ENCODE peak calls at places on chromosomes 1 and 21, in eight cellular contexts. D is upper lobe of right lung; N is CD8-positive, alpha-beta T cell; I is breast epithelium; X is OCI-LY7; W is naive thymus-derived CD4-positive, alpha-beta T cell; Z is HepG2; M is brain microvascular endothelial cell. U is an unnamed sample. For H3K36me3, the result is how much of the 10 kb centered on the place peaks cover.

GRCh38 chr1:40530735-40531380 is 579 bp upstream of the ZNF684 start:
- DNase-seq in D (no peak), N (no peak), I (no peak), X (no peak), W (no peak), Z (no peak), M (peak), U (no peak)

GRCh38 chr1:86696522-86696921 is 7.9 kb upstream of the SH3GLB1 start:
- DNase-seq in D (no peak), N (no peak), I (no peak), X (no peak), W (no peak), Z (no peak), M (no peak), U (no peak)

GRCh38 chr1:208358681-208359080 is 114.5 kb upstream of the PLXNA2 start:
- DNase-seq in D (no peak), N (no peak), I (no peak), X (no peak), W (no peak), Z (no peak), M (no peak), U (no peak)

GRCh38 chr1:40922969-40923368 is 56.5 kb upstream of the CTPS1 start:
- DNase-seq in D (peak), N (no peak), I (peak), X (no peak), W (no peak), Z (no peak), M (no peak), U (no peak)

GRCh38 chr1:3895951-3896325 is 4.1 kb downstream of the C1orf174 start:
- DNase-seq in D (no peak), N (no peak), I (no peak), X (no peak), W (no peak), Z (no peak), M (no peak), U (no peak)

GRCh38 chr21:44370027-44370735 is 16.8 kb downstream of the TRPM2 start:
- DNase-seq in D (peak), N (no peak), I (no peak), X (no peak), W (no peak), Z (peak), M (peak), U (no peak)

GRCh38 chr1:223248787-223249175 is 105.7 kb upstream of the TLR5 start:
- DNase-seq in D (no peak), N (peak), I (no peak), X (no peak), W (no peak), Z (no peak), M (no peak), U (no peak)

GRCh38 chr1:203744008-203744972 is 20.7 kb upstream of the LAX1 start:
- DNase-seq in D (no peak), N (no peak), I (peak), X (peak), W (no peak), Z (no peak), M (no peak), U (peak)

GRCh38 chr1:174883361-174883760 is 116.4 kb upstream of the CACYBP start:
- DNase-seq in D (no peak), N (no peak), I (no peak), X (no peak), W (no peak), Z (peak), M (peak), U (no peak)

GRCh38 chr1:10537082-10537766 is 62.5 kb downstream of the PEX14 start:
- DNase-seq in D (no peak), N (no peak), I (no peak), X (no peak), W (no peak), Z (no peak), M (no peak), U (no peak)

GRCh38 chr1:8718878-8719361 is 98.5 kb downstream of the RERE start:
- DNase-seq in D (no peak), N (no peak), I (no peak), X (no peak), W (no peak), Z (no peak), M (no peak), U (no peak)

GRCh38 chr1:108792420-108792819 is 45.9 kb downstream of the STXBP3 start:
- DNase-seq in D (no peak), N (no peak), I (no peak), X (no peak), W (no peak), Z (no peak), M (no peak), U (no peak)

GRCh38 chr1:4171480-4172450 is 271.7 kb upstream of the C1orf174 start:
- DNase-seq in D (peak), N (no peak), I (peak), X (no peak), W (no peak), Z (no peak), M (no peak), U (no peak)

DNA sequence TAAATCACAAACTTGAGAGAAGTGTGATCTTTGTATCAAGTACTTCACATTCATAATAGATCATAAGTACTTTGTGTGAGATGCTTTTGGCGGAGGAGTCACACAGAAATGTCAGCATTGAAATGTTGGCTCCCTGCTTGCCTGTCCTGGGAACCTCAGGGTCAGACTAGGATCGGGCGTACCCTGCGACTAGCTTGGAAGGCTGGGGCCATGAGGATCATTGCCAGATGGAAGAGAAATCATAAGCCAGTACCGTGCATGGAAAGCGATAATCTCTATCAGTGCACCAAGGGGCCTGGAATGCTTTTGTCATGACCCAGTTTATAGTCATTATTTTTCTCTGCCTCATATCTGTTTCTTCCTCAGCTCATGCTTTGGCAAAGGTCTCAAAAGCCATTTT is 35.5 kb downstream of the MTR start:
- DNase-seq in D (no peak), N (no peak), I (no peak), X (no peak), W (no peak), Z (no peak), M (no peak), U (no peak)
- H3K36me3 ChIP-seq in D (half or more), N (half or more), I (under half), X (half or more), W (under half), Z (under half), M (under half), U (half or more)

GRCh38 chr1:47534417-47534816 is 96.6 kb downstream of the FOXD2 start:
- DNase-seq in D (no peak), N (no peak), I (no peak), X (no peak), W (no peak), Z (no peak), M (no peak), U (no peak)

GRCh38 chr1:47534040-47534328 is 96.1 kb downstream of the FOXD2 start:
- DNase-seq in D (no peak), N (no peak), I (no peak), X (no peak), W (no peak), Z (no peak), M (no peak), U (no peak)

GRCh38 chr1:47532831-47533175 is 95.0 kb downstream of the FOXD2 start:
- DNase-seq in D (no peak), N (no peak), I (no peak), X (no peak), W (no peak), Z (no peak), M (no peak), U (no peak)

GRCh38 chr1:47536646-47537118 is 98.8 kb downstream of the FOXD2 start:
- DNase-seq in D (no peak), N (no peak), I (no peak), X (no peak), W (no peak), Z (no peak), M (no peak), U (no peak)

GRCh38 chr1:47533176-47534039 is 95.6 kb downstream of the FOXD2 start:
- DNase-seq in D (peak), N (no peak), I (peak), X (no peak), W (no peak), Z (no peak), M (peak), U (no peak)
- H3K4me3 ChIP-seq in D (peak), N (no peak), I (peak), X (no peak), W (peak), Z (no peak), M (peak), U (peak)

DNA sequence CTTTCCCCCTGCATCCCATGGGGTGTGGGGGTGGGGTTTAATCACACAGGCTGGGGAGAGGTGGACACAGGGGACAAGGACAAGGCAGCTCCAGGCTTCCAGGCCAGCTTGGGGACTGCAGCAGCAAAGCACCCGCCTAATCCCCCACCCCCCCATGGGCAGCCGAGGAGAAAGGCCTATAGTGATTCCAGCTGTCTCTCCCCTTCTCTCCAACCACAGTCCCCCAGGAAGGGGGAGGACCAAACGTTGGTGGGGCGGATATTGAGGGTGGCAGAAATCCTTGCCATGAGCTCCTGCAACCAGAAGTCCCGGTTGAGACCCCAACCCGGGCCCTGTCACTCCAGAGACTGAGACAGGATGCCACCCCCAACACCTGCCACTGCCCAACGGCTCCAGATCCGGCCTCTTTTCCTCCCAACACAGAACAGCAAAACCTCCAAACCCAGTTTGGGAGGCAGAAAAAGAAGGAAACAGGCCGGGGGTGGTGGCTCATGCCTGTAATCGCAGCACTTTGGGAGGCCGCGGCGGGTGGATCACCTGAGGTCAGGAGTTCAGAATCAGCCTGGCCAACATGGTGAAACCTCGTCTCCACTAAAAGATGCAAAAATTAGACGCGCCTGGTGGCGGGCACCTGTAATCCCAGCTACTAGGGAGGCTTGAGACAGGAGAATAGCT is 1.7 kb downstream of the EPHA2 start:
- DNase-seq in D (no peak), N (no peak), I (no peak), X (no peak), W (no peak), Z (no peak), M (no peak), U (no peak)
- H3K27ac ChIP-seq in D (peak), N (no peak), I (peak), X (no peak), W (no peak), Z (peak), M (no peak), U (peak)

GRCh38 chr1:119937198-119937597 is 40.9 kb upstream of the ADAM30 start:
- DNase-seq in D (no peak), N (no peak), I (no peak), X (no peak), W (no peak), Z (no peak), M (no peak), U (no peak)

GRCh38 chr1:119940697-119941096 is 44.4 kb upstream of the ADAM30 start:
- DNase-seq in D (no peak), N (no peak), I (no peak), X (no peak), W (no peak), Z (no peak), M (no peak), U (no peak)

GRCh38 chr1:119933397-119933796 is 37.1 kb upstream of the ADAM30 start:
- DNase-seq in D (no peak), N (no peak), I (no peak), X (no peak), W (no peak), Z (no peak), M (no peak), U (no peak)

GRCh38 chr1:119935915-119936314 is 39.6 kb upstream of the ADAM30 start:
- DNase-seq in D (no peak), N (no peak), I (no peak), X (no peak), W (no peak), Z (no peak), M (no peak), U (no peak)

GRCh38 chr1:119935373-119935772 is 39.1 kb upstream of the ADAM30 start:
- DNase-seq in D (no peak), N (no peak), I (no peak), X (no peak), W (no peak), Z (no peak), M (no peak), U (no peak)
- H3K36me3 ChIP-seq in D (half or more), N (under half), I (under half), X (half or more), W (under half), Z (under half), M (half or more), U (half or more)

GRCh38 chr21:31909772-31910470 is 37.1 kb downstream of the HUNK start:
- DNase-seq in D (no peak), N (no peak), I (no peak), X (no peak), W (no peak), Z (no peak), M (no peak), U (no peak)
- H3K4me3 ChIP-seq in D (no peak), N (no peak), I (no peak), X (no peak), W (no peak), Z (no peak), M (no peak), U (no peak)

GRCh38 chr1:30816211-30817082 is 58.9 kb upstream of the LAPTM5 start:
- DNase-seq in D (no peak), N (no peak), I (peak), X (no peak), W (no peak), Z (no peak), M (peak), U (no peak)
- H3K27ac ChIP-seq in D (no peak), N (no peak), I (peak), X (no peak), W (no peak), Z (no peak), M (no peak), U (no peak)

DNA sequence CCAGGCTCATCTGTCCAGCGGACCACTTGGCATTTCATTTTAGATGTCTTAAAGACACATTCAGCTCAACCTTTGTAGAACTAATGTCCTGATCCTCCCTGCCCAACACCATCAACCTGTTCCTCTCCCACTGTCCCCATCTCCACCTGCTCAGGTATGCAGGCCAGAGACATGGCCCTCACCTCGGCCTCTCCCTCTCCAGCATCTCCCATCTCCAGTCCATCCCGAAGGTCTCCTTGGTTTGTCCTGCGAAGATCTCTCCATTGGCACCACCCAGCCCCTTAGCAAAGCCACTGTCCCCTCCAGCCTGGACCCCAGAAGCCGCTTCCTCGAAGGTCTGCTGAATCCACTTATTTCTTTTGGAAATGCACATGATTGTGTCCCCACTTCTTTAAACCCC is 20.9 kb upstream of the KCNC4 start:
- DNase-seq in D (no peak), N (no peak), I (no peak), X (no peak), W (no peak), Z (no peak), M (no peak), U (no peak)
- H3K36me3 ChIP-seq in D (under half), N (under half), I (under half), X (under half), W (under half), Z (under half), M (under half), U (under half)